ENCODE peak calls at places on chromosomes 6 and 20, in six cellular contexts. One of them, this sample, is unnamed.
A peak's percentile ranks its signal among the peaks of the same experiment; 100 is the strongest.

GRCh38 chr20:18058661-18059467 is 1.1 kb upstream of the OVOL2 start:
- DNase-seq in NCI-H1436: peak; percentile 48
- DNase-seq in iris pigment epithelial cell: no peak
- DNase-seq in left cardiac atrium: no peak
- DNase-seq in iPS DF 19.7: peak; percentile 50
- DNase-seq in psoas muscle: no peak
- DNase-seq in this sample: no peak

GRCh38 chr6:156760377-156760776 is 16.8 kb upstream of the ARID1B start:
- DNase-seq in left cardiac atrium: no peak
- DNase-seq in NCI-H1436: no peak
- DNase-seq in iPS DF 19.7: no peak
- DNase-seq in psoas muscle: no peak
- DNase-seq in iris pigment epithelial cell: no peak
- DNase-seq in this sample: no peak

GRCh38 chr6:31660998-31661866 is 654 bp upstream of the C6orf47 start:
- DNase-seq in iPS DF 19.7: no peak
- DNase-seq in psoas muscle: no peak
- DNase-seq in NCI-H1436: no peak
- DNase-seq in left cardiac atrium: no peak
- DNase-seq in iris pigment epithelial cell: peak; percentile 67
- DNase-seq in this sample: no peak

GRCh38 chr6:108805611-108806181 is 42.5 kb upstream of the ARMC2 start:
- DNase-seq in iPS DF 19.7: no peak
- DNase-seq in psoas muscle: no peak
- DNase-seq in left cardiac atrium: no peak
- DNase-seq in NCI-H1436: no peak
- DNase-seq in iris pigment epithelial cell: no peak
- DNase-seq in this sample: no peak

GRCh38 chr6:90294614-90294988 is 2.0 kb downstream of the BACH2 start:
- DNase-seq in iris pigment epithelial cell: peak; percentile 12
- DNase-seq in NCI-H1436: no peak
- DNase-seq in left cardiac atrium: no peak
- DNase-seq in iPS DF 19.7: no peak
- DNase-seq in psoas muscle: no peak
- DNase-seq in this sample: peak; percentile 69

GRCh38 chr6:30483677-30484279 is 5.5 kb upstream of the HLA-E start:
- DNase-seq in NCI-H1436: no peak
- DNase-seq in iPS DF 19.7: no peak
- DNase-seq in iris pigment epithelial cell: peak; percentile 73
- DNase-seq in left cardiac atrium: no peak
- DNase-seq in psoas muscle: no peak
- DNase-seq in this sample: peak; percentile 51

GRCh38 chr20:47125553-47126373 is 230.7 kb downstream of the ZMYND8 start:
- DNase-seq in NCI-H1436: no peak
- DNase-seq in psoas muscle: no peak
- DNase-seq in iPS DF 19.7: no peak
- DNase-seq in left cardiac atrium: no peak
- DNase-seq in iris pigment epithelial cell: peak; percentile 52
- DNase-seq in this sample: no peak

GRCh38 chr20:63206878-63207277 is 9.1 kb downstream of the YTHDF1 start:
- DNase-seq in iris pigment epithelial cell: peak; percentile 55
- DNase-seq in NCI-H1436: no peak
- DNase-seq in iPS DF 19.7: no peak
- DNase-seq in psoas muscle: no peak
- DNase-seq in left cardiac atrium: no peak
- DNase-seq in this sample: no peak

GRCh38 chr20:45823949-45824835 is 2.9 kb downstream of the TNNC2 start:
- DNase-seq in psoas muscle: peak; percentile 80
- DNase-seq in iris pigment epithelial cell: peak; percentile 35
- DNase-seq in left cardiac atrium: no peak
- DNase-seq in NCI-H1436: no peak
- DNase-seq in iPS DF 19.7: no peak
- DNase-seq in this sample: peak; percentile 66

GRCh38 chr20:49381558-49382493 is 100.6 kb downstream of the KCNB1 start:
- DNase-seq in NCI-H1436: no peak
- DNase-seq in left cardiac atrium: peak; percentile 78
- DNase-seq in iPS DF 19.7: no peak
- DNase-seq in iris pigment epithelial cell: peak; percentile 49
- DNase-seq in psoas muscle: peak; percentile 91
- DNase-seq in this sample: no peak

GRCh38 chr20:53910312-53911002 is 159.9 kb downstream of the BCAS1 start:
- DNase-seq in NCI-H1436: no peak
- DNase-seq in iris pigment epithelial cell: no peak
- DNase-seq in iPS DF 19.7: no peak
- DNase-seq in psoas muscle: no peak
- DNase-seq in left cardiac atrium: no peak
- DNase-seq in this sample: no peak

GRCh38 chr20:2303693-2304092 is 7.9 kb downstream of the TGM3 start:
- DNase-seq in NCI-H1436: no peak
- DNase-seq in psoas muscle: no peak
- DNase-seq in iris pigment epithelial cell: no peak
- DNase-seq in left cardiac atrium: no peak
- DNase-seq in iPS DF 19.7: no peak
- DNase-seq in this sample: no peak

GRCh38 chr6:130517444-130517931 is 151.7 kb downstream of the TMEM200A start:
- DNase-seq in iPS DF 19.7: no peak
- DNase-seq in psoas muscle: no peak
- DNase-seq in iris pigment epithelial cell: no peak
- DNase-seq in NCI-H1436: peak; percentile 12
- DNase-seq in left cardiac atrium: no peak
- DNase-seq in this sample: peak; percentile 54

GRCh38 chr6:166277892-166278578 is 30.2 kb downstream of the PRR18 start:
- DNase-seq in iris pigment epithelial cell: no peak
- DNase-seq in psoas muscle: no peak
- DNase-seq in left cardiac atrium: no peak
- DNase-seq in iPS DF 19.7: no peak
- DNase-seq in NCI-H1436: no peak
- DNase-seq in this sample: no peak

GRCh38 chr20:1673424-1673823 is 15.8 kb upstream of the SIRPG start:
- DNase-seq in psoas muscle: no peak
- DNase-seq in left cardiac atrium: no peak
- DNase-seq in iPS DF 19.7: no peak
- DNase-seq in iris pigment epithelial cell: no peak
- DNase-seq in NCI-H1436: no peak
- DNase-seq in this sample: no peak

GRCh38 chr20:57080796-57081195 is 185.6 kb downstream of the BMP7 start:
- DNase-seq in iris pigment epithelial cell: no peak
- DNase-seq in NCI-H1436: no peak
- DNase-seq in iPS DF 19.7: no peak
- DNase-seq in left cardiac atrium: no peak
- DNase-seq in psoas muscle: no peak
- DNase-seq in this sample: no peak

GRCh38 chr20:8331740-8332412 is 199.8 kb downstream of the PLCB1 start:
- DNase-seq in psoas muscle: no peak
- DNase-seq in NCI-H1436: no peak
- DNase-seq in left cardiac atrium: peak; percentile 60
- DNase-seq in iPS DF 19.7: no peak
- DNase-seq in iris pigment epithelial cell: peak; percentile 88
- DNase-seq in this sample: no peak

GRCh38 chr6:33727932-33728331 is 16.4 kb upstream of the UQCC2 start:
- DNase-seq in psoas muscle: peak; percentile 76
- DNase-seq in iPS DF 19.7: no peak
- DNase-seq in NCI-H1436: no peak
- DNase-seq in iris pigment epithelial cell: no peak
- DNase-seq in left cardiac atrium: no peak
- DNase-seq in this sample: no peak

GRCh38 chr6:74362391-74362790 is 666.4 kb downstream of the CD109 start:
- DNase-seq in NCI-H1436: no peak
- DNase-seq in psoas muscle: no peak
- DNase-seq in iris pigment epithelial cell: peak; percentile 40
- DNase-seq in left cardiac atrium: no peak
- DNase-seq in iPS DF 19.7: no peak
- DNase-seq in this sample: no peak

GRCh38 chr6:164069352-164070022 is 655.0 kb downstream of the QKI start:
- DNase-seq in iris pigment epithelial cell: peak; percentile 43
- DNase-seq in NCI-H1436: no peak
- DNase-seq in psoas muscle: peak; percentile 80
- DNase-seq in iPS DF 19.7: no peak
- DNase-seq in left cardiac atrium: peak; percentile 68
- DNase-seq in this sample: no peak

GRCh38 chr20:64113796-64114355 is 6.5 kb upstream of the NPBWR2 start:
- DNase-seq in iPS DF 19.7: no peak
- DNase-seq in left cardiac atrium: peak; percentile 18
- DNase-seq in iris pigment epithelial cell: no peak
- DNase-seq in psoas muscle: peak; percentile 38
- DNase-seq in NCI-H1436: no peak
- DNase-seq in this sample: no peak

GRCh38 chr20:25571817-25572216 is 13.5 kb downstream of the NINL start:
- DNase-seq in psoas muscle: no peak
- DNase-seq in NCI-H1436: no peak
- DNase-seq in iris pigment epithelial cell: no peak
- DNase-seq in iPS DF 19.7: no peak
- DNase-seq in left cardiac atrium: no peak
- DNase-seq in this sample: no peak